ENCODE peak calls at places on chromosomes 3 and 15, in ten cellular contexts. One of them, this sample, is unnamed.

GRCh38 chr15:51341366-51342248 is at the start of gene GLDN:
- DNase-seq in right lobe of liver: peak
- DNase-seq in neural crest cell: peak
- DNase-seq in lower leg skin: peak
- DNase-seq in endothelial cell: peak
- DNase-seq in HCT116: no peak
- DNase-seq in fibroblast of villous mesenchyme: peak
- DNase-seq in OCI-LY7: no peak
- DNase-seq in astrocyte of the spinal cord: no peak
- DNase-seq in spleen: no peak
- DNase-seq in this sample: no peak

GRCh38 chr15:66080791-66081475 is 172.6 kb downstream of the MEGF11 start:
- DNase-seq in right lobe of liver: no peak
- DNase-seq in neural crest cell: no peak
- DNase-seq in lower leg skin: no peak
- DNase-seq in endothelial cell: peak
- DNase-seq in HCT116: no peak
- DNase-seq in fibroblast of villous mesenchyme: peak
- DNase-seq in OCI-LY7: no peak
- DNase-seq in astrocyte of the spinal cord: peak
- DNase-seq in spleen: no peak
- DNase-seq in this sample: peak

GRCh38 chr15:38555686-38556334 is 8.8 kb downstream of the RASGRP1 start:
- DNase-seq in right lobe of liver: no peak
- DNase-seq in neural crest cell: no peak
- DNase-seq in lower leg skin: no peak
- DNase-seq in endothelial cell: no peak
- DNase-seq in HCT116: no peak
- DNase-seq in fibroblast of villous mesenchyme: peak
- DNase-seq in OCI-LY7: no peak
- DNase-seq in astrocyte of the spinal cord: peak
- DNase-seq in spleen: no peak
- DNase-seq in this sample: no peak

GRCh38 chr15:50066693-50067092 is 52.3 kb downstream of the ATP8B4 start:
- DNase-seq in right lobe of liver: no peak
- DNase-seq in neural crest cell: no peak
- DNase-seq in lower leg skin: no peak
- DNase-seq in endothelial cell: no peak
- DNase-seq in HCT116: no peak
- DNase-seq in fibroblast of villous mesenchyme: no peak
- DNase-seq in OCI-LY7: no peak
- DNase-seq in astrocyte of the spinal cord: no peak
- DNase-seq in spleen: no peak
- DNase-seq in this sample: no peak

GRCh38 chr3:120800625-120801024 is 58.1 kb downstream of the GTF2E1 start:
- DNase-seq in right lobe of liver: no peak
- DNase-seq in neural crest cell: no peak
- DNase-seq in lower leg skin: no peak
- DNase-seq in endothelial cell: no peak
- DNase-seq in HCT116: no peak
- DNase-seq in fibroblast of villous mesenchyme: no peak
- DNase-seq in OCI-LY7: no peak
- DNase-seq in astrocyte of the spinal cord: no peak
- DNase-seq in spleen: no peak
- DNase-seq in this sample: no peak

GRCh38 chr15:66931768-66932633 is 133.4 kb upstream of the SMAD3 start:
- DNase-seq in right lobe of liver: peak
- DNase-seq in neural crest cell: no peak
- DNase-seq in lower leg skin: peak
- DNase-seq in endothelial cell: no peak
- DNase-seq in HCT116: peak
- DNase-seq in fibroblast of villous mesenchyme: peak
- DNase-seq in OCI-LY7: no peak
- DNase-seq in astrocyte of the spinal cord: peak
- DNase-seq in spleen: no peak
- DNase-seq in this sample: no peak

GRCh38 chr3:12483364-12483763 is 916 bp upstream of the TSEN2 start:
- DNase-seq in right lobe of liver: no peak
- DNase-seq in neural crest cell: no peak
- DNase-seq in lower leg skin: peak
- DNase-seq in endothelial cell: no peak
- DNase-seq in HCT116: no peak
- DNase-seq in fibroblast of villous mesenchyme: no peak
- DNase-seq in OCI-LY7: peak
- DNase-seq in astrocyte of the spinal cord: no peak
- DNase-seq in spleen: no peak
- DNase-seq in this sample: no peak

GRCh38 chr3:190013943-190014924 is 106.5 kb downstream of the P3H2 start:
- DNase-seq in right lobe of liver: no peak
- DNase-seq in neural crest cell: no peak
- DNase-seq in lower leg skin: no peak
- DNase-seq in endothelial cell: no peak
- DNase-seq in HCT116: no peak
- DNase-seq in fibroblast of villous mesenchyme: no peak
- DNase-seq in OCI-LY7: no peak
- DNase-seq in astrocyte of the spinal cord: no peak
- DNase-seq in spleen: no peak
- DNase-seq in this sample: no peak

GRCh38 chr3:123706871-123707270 is 122.0 kb upstream of the HACD2 start:
- DNase-seq in right lobe of liver: no peak
- DNase-seq in neural crest cell: no peak
- DNase-seq in lower leg skin: no peak
- DNase-seq in endothelial cell: no peak
- DNase-seq in HCT116: no peak
- DNase-seq in fibroblast of villous mesenchyme: no peak
- DNase-seq in OCI-LY7: no peak
- DNase-seq in astrocyte of the spinal cord: peak
- DNase-seq in spleen: peak
- DNase-seq in this sample: no peak

GRCh38 chr15:39721893-39722292 is 60.7 kb downstream of the FSIP1 start:
- DNase-seq in right lobe of liver: no peak
- DNase-seq in neural crest cell: no peak
- DNase-seq in lower leg skin: no peak
- DNase-seq in endothelial cell: no peak
- DNase-seq in HCT116: no peak
- DNase-seq in fibroblast of villous mesenchyme: no peak
- DNase-seq in OCI-LY7: no peak
- DNase-seq in astrocyte of the spinal cord: no peak
- DNase-seq in spleen: no peak
- DNase-seq in this sample: no peak

GRCh38 chr3:50534721-50535330 is 31.4 kb upstream of the CACNA2D2 start:
- DNase-seq in right lobe of liver: no peak
- DNase-seq in neural crest cell: no peak
- DNase-seq in lower leg skin: no peak
- DNase-seq in endothelial cell: no peak
- DNase-seq in HCT116: no peak
- DNase-seq in fibroblast of villous mesenchyme: no peak
- DNase-seq in OCI-LY7: no peak
- DNase-seq in astrocyte of the spinal cord: peak
- DNase-seq in spleen: no peak
- DNase-seq in this sample: no peak

GRCh38 chr15:57375827-57376694 is at the start of gene CGNL1:
- DNase-seq in right lobe of liver: peak
- DNase-seq in neural crest cell: peak
- DNase-seq in lower leg skin: no peak
- DNase-seq in endothelial cell: peak
- DNase-seq in HCT116: no peak
- DNase-seq in fibroblast of villous mesenchyme: no peak
- DNase-seq in OCI-LY7: no peak
- DNase-seq in astrocyte of the spinal cord: no peak
- DNase-seq in spleen: no peak
- DNase-seq in this sample: no peak

GRCh38 chr15:28873585-28874139 is 12.1 kb upstream of the APBA2 start:
- DNase-seq in right lobe of liver: no peak
- DNase-seq in neural crest cell: no peak
- DNase-seq in lower leg skin: no peak
- DNase-seq in endothelial cell: no peak
- DNase-seq in HCT116: no peak
- DNase-seq in fibroblast of villous mesenchyme: no peak
- DNase-seq in OCI-LY7: no peak
- DNase-seq in astrocyte of the spinal cord: no peak
- DNase-seq in spleen: peak
- DNase-seq in this sample: peak

GRCh38 chr3:1677576-1678164 is 421.0 kb upstream of the CNTN4 start:
- DNase-seq in right lobe of liver: no peak
- DNase-seq in neural crest cell: no peak
- DNase-seq in lower leg skin: no peak
- DNase-seq in endothelial cell: no peak
- DNase-seq in HCT116: no peak
- DNase-seq in fibroblast of villous mesenchyme: no peak
- DNase-seq in OCI-LY7: no peak
- DNase-seq in astrocyte of the spinal cord: no peak
- DNase-seq in spleen: no peak
- DNase-seq in this sample: no peak
- TF ChIP-seq CTCF in right lobe of liver: no peak
- TF ChIP-seq CTCF in neural crest cell: no peak
- TF ChIP-seq CTCF in lower leg skin: no peak
- TF ChIP-seq CTCF in endothelial cell: no peak
- TF ChIP-seq CTCF in HCT116: no peak
- TF ChIP-seq CTCF in fibroblast of villous mesenchyme: no peak
- TF ChIP-seq CTCF in OCI-LY7: no peak
- TF ChIP-seq CTCF in astrocyte of the spinal cord: no peak
- TF ChIP-seq CTCF in spleen: no peak
- TF ChIP-seq CTCF in this sample: no peak

GRCh38 chr3:140922634-140923033 is 19.0 kb upstream of the SLC25A36 start:
- DNase-seq in right lobe of liver: no peak
- DNase-seq in neural crest cell: no peak
- DNase-seq in lower leg skin: no peak
- DNase-seq in endothelial cell: no peak
- DNase-seq in HCT116: no peak
- DNase-seq in fibroblast of villous mesenchyme: peak
- DNase-seq in OCI-LY7: peak
- DNase-seq in astrocyte of the spinal cord: peak
- DNase-seq in spleen: no peak
- DNase-seq in this sample: no peak
- TF ChIP-seq CTCF in right lobe of liver: peak
- TF ChIP-seq CTCF in neural crest cell: peak
- TF ChIP-seq CTCF in lower leg skin: no peak
- TF ChIP-seq CTCF in endothelial cell: no peak
- TF ChIP-seq CTCF in HCT116: peak
- TF ChIP-seq CTCF in fibroblast of villous mesenchyme: peak
- TF ChIP-seq CTCF in OCI-LY7: peak
- TF ChIP-seq CTCF in astrocyte of the spinal cord: peak
- TF ChIP-seq CTCF in spleen: peak
- TF ChIP-seq CTCF in this sample: peak

DNA sequence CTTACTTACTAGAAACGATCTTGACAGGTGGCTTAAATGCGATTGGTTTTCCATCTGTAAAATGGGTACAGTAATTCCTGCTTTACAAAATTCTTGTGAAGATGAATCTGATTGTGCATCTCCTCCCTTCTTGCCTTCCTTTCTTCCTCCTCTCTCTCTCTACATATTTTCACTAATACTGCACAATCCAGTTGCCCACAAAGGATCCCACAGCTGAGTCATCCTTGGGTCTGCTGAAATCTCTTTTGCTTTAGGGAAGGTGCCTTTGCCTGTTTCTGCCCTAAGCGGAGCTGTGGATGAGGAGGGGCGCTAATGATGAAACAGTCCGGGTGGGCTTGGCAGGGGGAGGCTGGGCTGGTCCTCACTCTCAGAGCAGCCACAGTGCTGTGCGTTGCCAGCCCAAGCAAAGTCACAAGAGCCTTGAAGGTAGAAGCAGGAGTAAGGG is 46.1 kb downstream of the AMOTL2 start:
- DNase-seq in right lobe of liver: no peak
- DNase-seq in neural crest cell: no peak
- DNase-seq in lower leg skin: peak
- DNase-seq in endothelial cell: no peak
- DNase-seq in HCT116: peak
- DNase-seq in fibroblast of villous mesenchyme: peak
- DNase-seq in OCI-LY7: no peak
- DNase-seq in astrocyte of the spinal cord: peak
- DNase-seq in spleen: no peak
- DNase-seq in this sample: no peak
- TF ChIP-seq CTCF in right lobe of liver: no peak
- TF ChIP-seq CTCF in neural crest cell: no peak
- TF ChIP-seq CTCF in lower leg skin: no peak
- TF ChIP-seq CTCF in endothelial cell: no peak
- TF ChIP-seq CTCF in HCT116: no peak
- TF ChIP-seq CTCF in fibroblast of villous mesenchyme: no peak
- TF ChIP-seq CTCF in OCI-LY7: no peak
- TF ChIP-seq CTCF in astrocyte of the spinal cord: no peak
- TF ChIP-seq CTCF in spleen: no peak
- TF ChIP-seq CTCF in this sample: no peak

DNA sequence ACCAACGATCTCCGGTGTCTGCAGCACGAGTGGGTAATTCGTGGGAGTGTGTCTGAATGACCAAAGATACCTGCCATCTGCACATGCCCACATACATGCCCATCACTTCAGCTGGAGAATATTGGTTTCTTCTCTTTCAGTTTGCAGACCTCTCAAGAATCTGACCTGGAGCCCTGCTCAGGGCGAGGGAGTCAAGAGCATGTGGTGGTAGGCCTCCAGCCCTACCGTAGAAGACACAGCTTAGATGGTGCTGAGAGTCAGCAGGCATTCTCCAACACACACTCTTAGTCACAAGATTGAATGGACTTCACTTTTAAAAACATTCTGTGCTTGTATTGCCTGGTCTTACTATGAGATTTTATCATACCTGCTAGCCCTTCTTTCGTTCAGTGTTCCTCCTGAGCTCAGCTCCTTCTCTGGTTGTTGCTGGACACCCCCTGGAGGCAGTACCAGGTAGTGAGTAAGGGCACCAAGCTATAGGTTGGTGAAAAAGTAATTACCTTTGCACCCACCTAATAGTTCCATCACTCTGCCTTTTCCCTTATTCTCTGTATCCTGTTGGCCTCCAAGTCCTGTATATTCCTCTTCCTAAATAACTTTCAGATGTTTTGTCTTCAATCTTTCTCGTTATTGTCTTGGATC is 252.0 kb downstream of the CACNA2D3 start:
- DNase-seq in right lobe of liver: peak
- DNase-seq in neural crest cell: peak
- DNase-seq in lower leg skin: no peak
- DNase-seq in endothelial cell: peak
- DNase-seq in HCT116: no peak
- DNase-seq in fibroblast of villous mesenchyme: no peak
- DNase-seq in OCI-LY7: peak
- DNase-seq in astrocyte of the spinal cord: no peak
- DNase-seq in spleen: no peak
- DNase-seq in this sample: no peak
- TF ChIP-seq CTCF in right lobe of liver: peak
- TF ChIP-seq CTCF in neural crest cell: peak
- TF ChIP-seq CTCF in lower leg skin: no peak
- TF ChIP-seq CTCF in endothelial cell: peak
- TF ChIP-seq CTCF in HCT116: peak
- TF ChIP-seq CTCF in fibroblast of villous mesenchyme: no peak
- TF ChIP-seq CTCF in OCI-LY7: peak
- TF ChIP-seq CTCF in astrocyte of the spinal cord: no peak
- TF ChIP-seq CTCF in spleen: peak
- TF ChIP-seq CTCF in this sample: peak

This sample was measured in chondrocyte.